ENCODE peak calls at places on chromosomes 11 and 22, in six cellular contexts. A is AG04450, C is T-helper 17 cell, H is DMS 273 treated with DMSO at 0.1 percent for 48 hours, B is AG20443, U is lower lobe of right lung. J is an unnamed sample.

GRCh38 chr11:111762981-111763643 is 3.1 kb downstream of the PPP2R1B start:
- DNase-seq in A (no peak), C (no peak), B (no peak), H (no peak), U (no peak), J (no peak)

GRCh38 chr11:55895216-55895615 is 12.1 kb downstream of the TRIM51 start:
- DNase-seq in H (no peak), C (no peak), A (no peak), U (no peak), B (no peak), J (no peak)

GRCh38 chr22:39646614-39647210 is 76.2 kb downstream of the CACNA1I start:
- DNase-seq in H (no peak), C (no peak), B (no peak), A (no peak), U (no peak), J (no peak)

GRCh38 chr11:76667271-76667818 is 3.2 kb downstream of the LRRC32 start:
- DNase-seq in C (no peak), H (no peak), U (peak), B (no peak), A (no peak), J (no peak)

GRCh38 chr11:94623120-94623735 is 56.1 kb downstream of the PIWIL4 start:
- DNase-seq in B (peak), H (peak), U (no peak), A (peak), C (no peak), J (peak)

GRCh38 chr11:68509105-68509504 is 48.6 kb downstream of the PPP6R3 start:
- DNase-seq in C (no peak), U (no peak), A (no peak), H (no peak), B (peak), J (no peak)

GRCh38 chr22:42383287-42383686 is 48.9 kb downstream of the NFAM1 start:
- DNase-seq in A (no peak), U (no peak), H (no peak), C (no peak), B (no peak), J (no peak)

GRCh38 chr11:11967669-11968510 is 40.5 kb downstream of the DKK3 start:
- DNase-seq in A (no peak), U (no peak), C (no peak), H (no peak), B (no peak), J (no peak)

GRCh38 chr11:62702241-62702640 is 5.0 kb downstream of the BSCL2 start:
- DNase-seq in H (no peak), A (no peak), C (no peak), U (no peak), B (no peak), J (no peak)

GRCh38 chr22:31736458-31736857 is 13.5 kb downstream of the PRR14L start:
- DNase-seq in C (no peak), B (no peak), U (no peak), A (no peak), H (no peak), J (no peak)

GRCh38 chr22:47171441-47172221 is 409.2 kb downstream of the TBC1D22A start:
- DNase-seq in B (no peak), A (no peak), U (peak), C (no peak), H (no peak), J (no peak)

GRCh38 chr11:10066441-10066840 is 227.6 kb downstream of the SBF2 start:
- DNase-seq in B (no peak), U (no peak), C (no peak), A (no peak), H (no peak), J (no peak)

GRCh38 chr11:68610452-68611116 is 73.8 kb upstream of the GAL start:
- DNase-seq in C (no peak), A (no peak), H (no peak), U (no peak), B (peak), J (no peak)

GRCh38 chr22:35330258-35330861 is 30.7 kb downstream of the TOM1 start:
- DNase-seq in C (peak), H (no peak), B (peak), A (peak), U (peak), J (no peak)